ENCODE peak calls at places on chromosomes 16 and 17, in six cellular contexts. Q is CD4-positive, alpha-beta T cell; M is ELF-1; C is MCF 10A; P is ELR; J is activated effector memory CD4-positive, alpha-beta T cell treated with Interleukin-2 at 50 U/mL for 16 hours. A is an unnamed sample.

GRCh38 chr16:8878523-8878911 is 3.6 kb upstream of the LITAFD start:
- DNase-seq in Q (no peak), M (peak), C (peak), P (peak), J (no peak), A (peak)

GRCh38 chr17:56785396-56785795 is 48.3 kb downstream of the C17orf67 start:
- DNase-seq in Q (no peak), M (no peak), C (peak), P (peak), J (no peak), A (peak)

GRCh38 chr17:62916684-62917571 is 49.1 kb upstream of the TANC2 start:
- DNase-seq in Q (no peak), M (no peak), C (no peak), P (no peak), J (no peak), A (no peak)

GRCh38 chr17:41919840-41920579 is 1.3 kb upstream of the ACLY start:
- DNase-seq in Q (no peak), M (no peak), C (peak), P (no peak), J (no peak), A (no peak)

GRCh38 chr17:82051776-82052637 is at the start of the genes GPS1 and RFNG:
- DNase-seq in Q (peak), M (no peak), C (peak), P (peak), J (peak), A (peak)

GRCh38 chr16:17835118-17835949 is 364.6 kb upstream of the XYLT1 start:
- DNase-seq in Q (no peak), M (no peak), C (no peak), P (no peak), J (no peak), A (no peak)

GRCh38 chr16:280552-280951 is at the start of gene ARHGDIG:
- DNase-seq in Q (no peak), M (no peak), C (no peak), P (no peak), J (no peak), A (no peak)

GRCh38 chr16:50178397-50179018 is 25.4 kb downstream of the TENT4B start:
- DNase-seq in Q (no peak), M (no peak), C (no peak), P (no peak), J (no peak), A (no peak)

GRCh38 chr17:1325766-1326165 is 46.3 kb downstream of the TRARG1 start:
- DNase-seq in Q (no peak), M (no peak), C (no peak), P (no peak), J (no peak), A (no peak)

GRCh38 chr16:14464796-14465195 is 165.3 kb downstream of the PARN start:
- DNase-seq in Q (no peak), M (no peak), C (no peak), P (no peak), J (no peak), A (no peak)

GRCh38 chr17:81822996-81823799 is 9.9 kb downstream of the MCRIP1 start:
- DNase-seq in Q (no peak), M (no peak), C (no peak), P (no peak), J (no peak), A (no peak)

GRCh38 chr16:23950898-23951297 is 115.1 kb downstream of the PRKCB start:
- DNase-seq in Q (no peak), M (no peak), C (no peak), P (peak), J (no peak), A (no peak)

GRCh38 chr16:27468941-27469531 is 67.1 kb downstream of the IL21R start:
- DNase-seq in Q (no peak), M (no peak), C (no peak), P (no peak), J (no peak), A (no peak)

GRCh38 chr16:2512920-2513404 is 790 bp upstream of the ATP6V0C start:
- DNase-seq in Q (no peak), M (peak), C (no peak), P (no peak), J (no peak), A (no peak)

GRCh38 chr17:74585711-74586110 is 6.4 kb downstream of the CD300LD start:
- DNase-seq in Q (no peak), M (no peak), C (no peak), P (no peak), J (no peak), A (no peak)

GRCh38 chr17:65366102-65366844 is 195.2 kb downstream of the AXIN2 start:
- DNase-seq in Q (no peak), M (no peak), C (no peak), P (no peak), J (no peak), A (no peak)

GRCh38 chr16:15765880-15766279 is 90.9 kb downstream of the MYH11 start:
- DNase-seq in Q (no peak), M (peak), C (peak), P (peak), J (no peak), A (peak)

GRCh38 chr16:83713597-83713996 is 94.2 kb upstream of the HSBP1 start:
- DNase-seq in Q (no peak), M (no peak), C (no peak), P (peak), J (no peak), A (peak)

GRCh38 chr16:4679156-4679853 is 14.1 kb upstream of the NUDT16L1 start:
- DNase-seq in Q (no peak), M (no peak), C (no peak), P (no peak), J (no peak), A (no peak)

GRCh38 chr17:14922421-14922820 is 342.7 kb downstream of the PMP22 start:
- DNase-seq in Q (no peak), M (no peak), C (no peak), P (no peak), J (no peak), A (peak)

GRCh38 chr17:14813649-14814048 is 451.5 kb downstream of the PMP22 start:
- DNase-seq in Q (no peak), M (peak), C (no peak), P (no peak), J (no peak), A (peak)

GRCh38 chr16:85369741-85370528 is 243.2 kb upstream of the GSE1 start:
- DNase-seq in Q (peak), M (peak), C (peak), P (peak), J (peak), A (peak)

GRCh38 chr16:59993101-59993500 is 1259.0 kb upstream of the GOT2 start:
- DNase-seq in Q (no peak), M (peak), C (no peak), P (no peak), J (no peak), A (peak)

GRCh38 chr17:33055171-33055611 is 63.5 kb downstream of the SPACA3 start:
- DNase-seq in Q (no peak), M (no peak), C (no peak), P (no peak), J (no peak), A (peak)

GRCh38 chr17:50779747-50780363 is 12.5 kb upstream of the ANKRD40CL start:
- DNase-seq in Q (peak), M (no peak), C (no peak), P (no peak), J (peak), A (no peak)

GRCh38 chr16:50570354-50570753 is 22.2 kb downstream of the NKD1 start:
- DNase-seq in Q (no peak), M (no peak), C (no peak), P (no peak), J (no peak), A (no peak)

A was measured in M059J.